ENCODE peak calls at places on chromosomes 4 and X, in seven cellular contexts. G is esophagus squamous epithelium, K is fibroblast of pulmonary artery, P is HCT116, J is OCI-LY7, V is AG04450, O is coronary artery. T is an unnamed sample.

GRCh38 chr4:25552580-25553271 is 102.9 kb upstream of the SLC34A2 start:
- DNase-seq in G (no peak), K (no peak), P (no peak), J (peak; percentile 22), V (no peak), O (no peak), T (no peak)

GRCh38 chrX:105837227-105837626 is 14.9 kb downstream of the NRK start:
- DNase-seq in G (no peak), K (peak; percentile 90), P (no peak), J (no peak), V (peak; percentile 71), O (peak; percentile 73), T (peak; percentile 64)

GRCh38 chr4:144754562-144755410 is 108.8 kb downstream of the HHIP start:
- DNase-seq in G (no peak), K (peak; percentile 73), P (peak; percentile 19), J (no peak), V (no peak), O (no peak), T (peak; percentile 35)

GRCh38 chr4:7387925-7388324 is 46.8 kb downstream of the PSAPL1 start:
- DNase-seq in G (no peak), K (no peak), P (no peak), J (no peak), V (no peak), O (peak; percentile 46), T (no peak)

GRCh38 chr4:61160484-61160883 is 39.6 kb upstream of the ADGRL3 start:
- DNase-seq in G (no peak), K (no peak), P (no peak), J (no peak), V (no peak), O (no peak), T (no peak)

GRCh38 chr4:85733798-85734197 is 258.8 kb downstream of the ARHGAP24 start:
- DNase-seq in G (no peak), K (no peak), P (no peak), J (no peak), V (no peak), O (no peak), T (no peak)

GRCh38 chrX:11944486-11944885 is 186.4 kb downstream of the MSL3 start:
- DNase-seq in G (no peak), K (peak; percentile 77), P (no peak), J (peak; percentile 3), V (no peak), O (no peak), T (peak; percentile 52)

GRCh38 chrX:110966839-110967238 is 129.2 kb upstream of the PAK3 start:
- DNase-seq in G (no peak), K (peak; percentile 0), P (no peak), J (no peak), V (no peak), O (no peak), T (peak; percentile 55)

GRCh38 chr4:1342003-1342402 is 5.0 kb upstream of the UVSSA start:
- DNase-seq in G (no peak), K (no peak), P (no peak), J (no peak), V (no peak), O (no peak), T (no peak)

GRCh38 chr4:26257850-26258249 is 63.0 kb upstream of the RBPJ start:
- DNase-seq in G (no peak), K (no peak), P (no peak), J (no peak), V (no peak), O (no peak), T (no peak)

GRCh38 chrX:53287493-53288138 is 6.2 kb upstream of the IQSEC2 start:
- DNase-seq in G (no peak), K (peak; percentile 50), P (peak; percentile 22), J (peak; percentile 18), V (no peak), O (no peak), T (peak; percentile 60)

GRCh38 chr4:186726440-186727148 is 2.9 kb upstream of the FAT1 start:
- DNase-seq in G (no peak), K (peak; percentile 79), P (peak; percentile 56), J (no peak), V (peak; percentile 49), O (peak; percentile 87), T (peak; percentile 83)

GRCh38 chr4:83677656-83678055 is 141.7 kb downstream of the GPAT3 start:
- DNase-seq in G (no peak), K (peak; percentile 5), P (no peak), J (no peak), V (no peak), O (no peak), T (peak; percentile 46)

GRCh38 chr4:54513231-54513630 is 144.5 kb upstream of the KIT start:
- DNase-seq in G (no peak), K (peak; percentile 85), P (no peak), J (no peak), V (peak; percentile 20), O (no peak), T (peak; percentile 69)

GRCh38 chr4:154329939-154330338 is 161.7 kb downstream of the DCHS2 start:
- DNase-seq in G (no peak), K (peak; percentile 66), P (no peak), J (no peak), V (no peak), O (no peak), T (peak; percentile 87)

GRCh38 chr4:30619679-30620078 is 100.5 kb upstream of the PCDH7 start:
- DNase-seq in G (no peak), K (peak; percentile 61), P (no peak), J (no peak), V (no peak), O (no peak), T (peak; percentile 21)

GRCh38 chrX:48890934-48891401 is 6.6 kb downstream of the TIMM17B start:
- DNase-seq in G (no peak), K (no peak), P (no peak), J (no peak), V (no peak), O (no peak), T (no peak)

GRCh38 chr4:77921701-77922100 is 59.1 kb downstream of the MRPL1 start:
- DNase-seq in G (no peak), K (peak; percentile 98), P (peak; percentile 83), J (no peak), V (peak; percentile 75), O (no peak), T (peak; percentile 84)

GRCh38 chr4:8157496-8157895 is 1.1 kb downstream of the ABLIM2 start:
- DNase-seq in G (no peak), K (peak; percentile 32), P (no peak), J (no peak), V (no peak), O (peak; percentile 83), T (no peak)

DNA sequence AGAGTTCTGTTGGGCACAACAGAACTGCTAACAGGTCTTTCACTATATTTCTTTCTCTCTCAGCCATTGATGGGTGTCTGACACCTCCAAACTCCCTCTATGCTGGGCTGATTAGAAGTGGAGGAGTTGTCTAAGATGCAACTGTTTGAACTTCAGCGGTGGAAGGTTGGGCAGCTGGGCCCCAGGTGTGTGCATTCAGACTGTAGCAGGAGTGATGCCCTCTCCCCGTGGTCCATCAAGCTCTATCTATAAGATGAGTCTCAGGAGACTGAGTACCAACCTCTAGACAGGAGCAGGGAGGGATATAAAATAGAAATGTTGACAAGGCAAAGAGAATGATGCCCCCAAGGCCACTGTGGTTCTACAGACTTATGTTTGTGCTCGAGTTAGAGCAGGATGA is 28.1 kb upstream of the CHRNA9 start:
- DNase-seq in G (no peak), K (no peak), P (no peak), J (peak; percentile 60), V (no peak), O (no peak), T (no peak)
- H3K4me3 ChIP-seq in G (no peak overlapping the region), K (no peak overlapping the region), P (no peak overlapping the region), J (peak overlapping the region; percentile 58), V (no peak overlapping the region), O (no peak overlapping the region), T (no peak overlapping the region)

GRCh38 chr4:38762560-38762959 is 20.2 kb downstream of the TLR10 start:
- DNase-seq in G (no peak), K (no peak), P (no peak), J (peak; percentile 92), V (no peak), O (no peak), T (no peak)

GRCh38 chr4:38759790-38760122 is 23.0 kb downstream of the TLR10 start:
- DNase-seq in G (no peak), K (no peak), P (no peak), J (no peak), V (no peak), O (no peak), T (no peak)

GRCh38 chr4:38760915-38761314 is 21.9 kb downstream of the TLR10 start:
- DNase-seq in G (no peak), K (no peak), P (no peak), J (peak; percentile 83), V (no peak), O (no peak), T (no peak)

GRCh38 chr4:38757945-38758344 is 24.8 kb downstream of the TLR10 start:
- DNase-seq in G (no peak), K (no peak), P (peak; percentile 61), J (peak; percentile 67), V (no peak), O (no peak), T (no peak)

DNA sequence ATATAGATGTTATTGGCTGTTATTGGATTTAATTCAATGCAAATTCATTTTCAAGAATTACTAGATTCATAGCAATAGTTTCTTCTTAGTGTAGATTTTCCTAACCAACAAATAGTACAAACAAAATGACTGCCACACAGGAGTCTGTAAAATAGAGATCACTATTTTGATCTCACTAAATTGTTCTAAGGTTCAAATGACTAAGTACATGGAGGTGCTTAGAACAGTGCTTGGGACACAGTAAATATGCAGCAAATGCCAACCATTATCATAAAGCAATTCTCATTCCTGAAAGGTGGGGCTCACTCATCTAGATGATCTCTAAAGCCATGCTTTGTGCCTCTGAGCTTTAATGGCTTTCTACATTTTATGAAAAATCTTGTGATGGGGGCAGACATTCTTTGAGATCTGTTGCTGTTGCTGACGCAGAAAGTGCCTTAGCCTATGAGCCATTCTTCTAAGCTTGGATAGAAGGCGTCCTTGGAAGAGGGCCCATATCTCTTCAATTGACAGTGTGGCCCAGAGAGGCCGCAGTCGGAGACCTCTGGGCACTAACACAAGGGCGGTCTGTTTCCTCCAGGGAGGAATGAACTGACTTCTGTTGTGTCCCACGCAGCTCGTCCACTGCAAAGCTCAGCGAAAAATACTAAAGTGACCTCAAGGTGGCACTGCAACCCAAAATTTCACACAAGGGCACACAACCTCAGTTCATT is 23.6 kb downstream of the TLR10 start:
- DNase-seq in G (no peak), K (peak; percentile 85), P (no peak), J (peak; percentile 83), V (peak; percentile 30), O (no peak), T (peak; percentile 74)
- TF ChIP-seq CTCF in G (peak; percentile 59), K (peak; percentile 60), P (peak; percentile 54), J (peak; percentile 95), V (peak; percentile 71), O (peak; percentile 48), T (peak; percentile 73)

GRCh38 chr4:81609844-81610243 is 138.1 kb upstream of the RASGEF1B start:
- DNase-seq in G (no peak), K (no peak), P (no peak), J (peak; percentile 21), V (no peak), O (no peak), T (no peak)
- H3K4me3 ChIP-seq in G (no peak overlapping the region), K (no peak overlapping the region), P (no peak overlapping the region), J (no peak overlapping the region), V (no peak overlapping the region), O (no peak overlapping the region), T (no peak overlapping the region)

DNA sequence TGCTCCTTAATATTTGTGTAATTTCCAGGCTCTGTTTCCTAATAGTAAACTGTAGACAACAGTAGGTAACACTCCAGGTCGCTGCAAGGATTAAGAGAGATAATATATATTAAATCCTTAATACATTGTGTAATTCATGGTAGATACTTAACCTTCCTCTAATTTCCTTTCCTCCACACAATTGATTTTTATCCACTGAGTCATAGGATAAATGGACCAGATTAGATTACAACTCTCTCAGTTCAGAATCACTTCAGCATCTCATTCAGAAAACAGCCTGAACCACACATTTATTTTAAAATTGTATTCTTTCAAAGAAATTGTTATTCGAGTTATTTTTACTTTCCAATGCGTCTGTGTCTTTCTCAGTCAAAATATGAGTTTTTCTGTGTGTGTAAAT is 17.1 kb downstream of the GK2 start:
- DNase-seq in G (no peak), K (no peak), P (no peak), J (no peak), V (no peak), O (no peak), T (no peak)
- TF ChIP-seq CTCF in G (no peak), K (no peak), P (no peak), J (no peak), V (no peak), O (no peak), T (no peak)

T was measured in fibroblast of villous mesenchyme.